ENCODE peak calls at places on chromosomes 7 and 10, in five cellular contexts. One of them, this sample, is unnamed.

GRCh38 chr7:118327179-118327578 is 102.7 kb downstream of the ANKRD7 start:
- DNase-seq in IMR-90: no peak
- DNase-seq in Peyer's patch: no peak
- DNase-seq in ascending aorta: no peak
- DNase-seq in A549: no peak
- DNase-seq in this sample: no peak

GRCh38 chr7:36084485-36085091 is 68.5 kb upstream of the EEPD1 start:
- DNase-seq in IMR-90: peak
- DNase-seq in Peyer's patch: no peak
- DNase-seq in ascending aorta: peak
- DNase-seq in A549: peak
- DNase-seq in this sample: no peak

GRCh38 chr7:1564603-1565022 is 5.2 kb downstream of the PSMG3 start:
- DNase-seq in IMR-90: no peak
- DNase-seq in Peyer's patch: no peak
- DNase-seq in ascending aorta: no peak
- DNase-seq in A549: peak
- DNase-seq in this sample: no peak

GRCh38 chr10:68208424-68209042 is 23.4 kb downstream of the ATOH7 start:
- DNase-seq in IMR-90: peak
- DNase-seq in Peyer's patch: no peak
- DNase-seq in ascending aorta: no peak
- DNase-seq in A549: peak
- DNase-seq in this sample: peak

GRCh38 chr10:51765284-51765971 is 66.0 kb upstream of the CSTF2T start:
- DNase-seq in IMR-90: no peak
- DNase-seq in Peyer's patch: no peak
- DNase-seq in ascending aorta: no peak
- DNase-seq in A549: no peak
- DNase-seq in this sample: no peak

GRCh38 chr10:45411607-45411940 is 37.6 kb downstream of the ALOX5 start:
- DNase-seq in IMR-90: no peak
- DNase-seq in Peyer's patch: no peak
- DNase-seq in ascending aorta: no peak
- DNase-seq in A549: no peak
- DNase-seq in this sample: no peak

GRCh38 chr7:26449175-26450165 is 157.8 kb downstream of the SNX10 start:
- DNase-seq in IMR-90: peak
- DNase-seq in Peyer's patch: no peak
- DNase-seq in ascending aorta: no peak
- DNase-seq in A549: peak
- DNase-seq in this sample: no peak

GRCh38 chr10:80590585-80591125 is 53.0 kb downstream of the SH2D4B start:
- DNase-seq in IMR-90: no peak
- DNase-seq in Peyer's patch: no peak
- DNase-seq in ascending aorta: no peak
- DNase-seq in A549: no peak
- DNase-seq in this sample: no peak

GRCh38 chr7:90222811-90223725 is 11.5 kb downstream of the STEAP2 start:
- DNase-seq in IMR-90: peak
- DNase-seq in Peyer's patch: no peak
- DNase-seq in ascending aorta: no peak
- DNase-seq in A549: peak
- DNase-seq in this sample: no peak

GRCh38 chr10:86347856-86348255 is 18.7 kb downstream of the GRID1 start:
- DNase-seq in IMR-90: no peak
- DNase-seq in Peyer's patch: no peak
- DNase-seq in ascending aorta: no peak
- DNase-seq in A549: no peak
- DNase-seq in this sample: no peak

GRCh38 chr7:107253599-107253998 is 84.8 kb downstream of the HBP1 start:
- DNase-seq in IMR-90: no peak
- DNase-seq in Peyer's patch: no peak
- DNase-seq in ascending aorta: no peak
- DNase-seq in A549: no peak
- DNase-seq in this sample: no peak

GRCh38 chr10:118033905-118034304 is 12.8 kb downstream of the RAB11FIP2 start:
- DNase-seq in IMR-90: peak
- DNase-seq in Peyer's patch: no peak
- DNase-seq in ascending aorta: no peak
- DNase-seq in A549: no peak
- DNase-seq in this sample: no peak

GRCh38 chr7:30082686-30083085 is 52.1 kb upstream of the MTURN start:
- DNase-seq in IMR-90: no peak
- DNase-seq in Peyer's patch: no peak
- DNase-seq in ascending aorta: no peak
- DNase-seq in A549: no peak
- DNase-seq in this sample: no peak

GRCh38 chr7:2172311-2173183 is 60.2 kb downstream of the MAD1L1 start:
- DNase-seq in IMR-90: peak
- DNase-seq in Peyer's patch: no peak
- DNase-seq in ascending aorta: no peak
- DNase-seq in A549: peak
- DNase-seq in this sample: no peak

GRCh38 chr10:16408379-16408778 is 28.4 kb upstream of the PTER start:
- DNase-seq in IMR-90: no peak
- DNase-seq in Peyer's patch: no peak
- DNase-seq in ascending aorta: no peak
- DNase-seq in A549: no peak
- DNase-seq in this sample: no peak

GRCh38 chr7:13024323-13024722 is 336.9 kb downstream of the ARL4A start:
- DNase-seq in IMR-90: no peak
- DNase-seq in Peyer's patch: no peak
- DNase-seq in ascending aorta: no peak
- DNase-seq in A549: no peak
- DNase-seq in this sample: no peak

GRCh38 chr7:351256-351655 is 61.3 kb downstream of the FOXL3 start:
- DNase-seq in IMR-90: no peak
- DNase-seq in Peyer's patch: peak
- DNase-seq in ascending aorta: no peak
- DNase-seq in A549: no peak
- DNase-seq in this sample: no peak

GRCh38 chr7:91759205-91759863 is 121.2 kb downstream of the MTERF1 start:
- DNase-seq in IMR-90: no peak
- DNase-seq in Peyer's patch: no peak
- DNase-seq in ascending aorta: no peak
- DNase-seq in A549: peak
- DNase-seq in this sample: no peak

DNA sequence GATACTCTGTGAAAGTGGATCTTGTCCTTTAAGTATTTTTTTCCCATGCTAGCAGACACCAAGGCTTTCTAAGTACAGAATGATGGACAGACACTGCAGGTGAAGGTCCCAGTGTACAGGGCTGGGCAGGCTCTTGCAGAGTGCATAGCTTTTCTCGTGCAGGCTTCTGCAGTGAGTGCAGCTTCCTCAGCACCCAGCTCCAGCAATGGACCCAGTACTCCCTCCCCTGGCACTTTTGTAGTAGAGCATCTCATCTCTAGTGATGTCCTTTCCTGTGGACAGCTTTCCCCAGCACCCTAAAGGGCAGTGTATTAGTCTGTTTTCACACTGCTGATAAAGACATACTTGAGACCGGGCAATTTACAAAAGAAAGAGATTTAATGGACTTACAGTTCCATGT is 104.3 kb downstream of the CUL2 start:
- DNase-seq in IMR-90: no peak
- DNase-seq in Peyer's patch: no peak
- DNase-seq in ascending aorta: no peak
- DNase-seq in A549: peak
- DNase-seq in this sample: no peak
- TF ChIP-seq CTCF in IMR-90: peak
- TF ChIP-seq CTCF in Peyer's patch: peak
- TF ChIP-seq CTCF in ascending aorta: no peak
- TF ChIP-seq CTCF in A549: no peak
- TF ChIP-seq CTCF in this sample: no peak

GRCh38 chr10:78381072-78381471 is 347.4 kb downstream of the RPS24 start:
- DNase-seq in IMR-90: no peak
- DNase-seq in Peyer's patch: no peak
- DNase-seq in ascending aorta: no peak
- DNase-seq in A549: no peak
- DNase-seq in this sample: no peak
- TF ChIP-seq CTCF in IMR-90: peak
- TF ChIP-seq CTCF in Peyer's patch: no peak
- TF ChIP-seq CTCF in ascending aorta: no peak
- TF ChIP-seq CTCF in A549: no peak
- TF ChIP-seq CTCF in this sample: no peak

GRCh38 chr10:66215005-66215404 is 710.8 kb upstream of the LRRTM3 start:
- DNase-seq in IMR-90: peak
- DNase-seq in Peyer's patch: no peak
- DNase-seq in ascending aorta: no peak
- DNase-seq in A549: peak
- DNase-seq in this sample: peak
- TF ChIP-seq CTCF in IMR-90: peak
- TF ChIP-seq CTCF in Peyer's patch: no peak
- TF ChIP-seq CTCF in ascending aorta: no peak
- TF ChIP-seq CTCF in A549: peak
- TF ChIP-seq CTCF in this sample: no peak

DNA sequence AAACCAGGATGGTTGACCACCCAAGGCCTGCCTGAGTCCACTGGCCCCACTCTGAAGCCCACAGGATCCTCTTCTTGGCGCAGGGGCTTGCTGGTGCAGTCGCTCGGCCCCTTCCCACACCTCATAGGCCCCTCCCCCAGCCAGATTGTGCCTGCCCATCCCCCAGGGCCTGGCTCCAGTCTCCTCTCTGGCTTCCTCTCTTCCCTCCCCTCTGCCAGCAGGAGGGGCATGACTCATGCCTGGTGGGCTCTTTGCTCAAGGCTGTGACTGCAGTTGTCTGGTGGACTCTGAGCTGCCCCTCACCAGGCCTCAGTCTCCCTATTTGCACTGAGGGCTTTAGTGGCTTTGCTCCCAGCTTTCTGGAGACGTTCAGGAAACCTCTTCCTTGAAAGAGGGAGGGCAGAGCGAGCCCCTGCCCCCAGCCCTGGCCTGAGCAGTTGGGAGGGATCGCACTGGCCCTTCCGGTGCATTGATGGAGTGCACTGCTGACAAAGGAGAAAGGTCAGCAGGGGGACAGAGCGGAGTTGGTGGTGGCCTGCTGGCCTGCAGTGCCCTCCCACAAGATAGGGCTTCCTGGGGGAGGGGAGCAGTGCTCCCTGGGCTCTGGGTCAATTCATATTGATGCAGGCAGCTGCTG is 60.7 kb downstream of the ZMIZ1 start:
- DNase-seq in IMR-90: peak
- DNase-seq in Peyer's patch: no peak
- DNase-seq in ascending aorta: no peak
- DNase-seq in A549: no peak
- DNase-seq in this sample: no peak
- TF ChIP-seq CTCF in IMR-90: peak
- TF ChIP-seq CTCF in Peyer's patch: no peak
- TF ChIP-seq CTCF in ascending aorta: no peak
- TF ChIP-seq CTCF in A549: no peak
- TF ChIP-seq CTCF in this sample: no peak